ENCODE peak calls at places on chromosomes 16 and 17, in eight cellular contexts. R, T, A, I, J, F, H and D are unnamed samples.

GRCh38 chr16:67966549-67967182 is 1.8 kb downstream of the SLC12A4 start:
- DNase-seq in T (no peak), I (no peak), F (peak), J (no peak), H (no peak), R (peak), A (no peak), D (no peak)

GRCh38 chr17:40303009-40303657 is 5.8 kb upstream of the RARA start:
- DNase-seq in R (peak), I (no peak), J (peak), A (no peak), H (peak), T (no peak), F (peak), D (peak)

GRCh38 chr17:57892820-57893595 is 43.2 kb upstream of the MRPS23 start:
- DNase-seq in I (peak), R (peak), A (peak), T (peak), H (peak), F (peak), J (peak), D (peak)

GRCh38 chr17:40564195-40564882 is 933 bp downstream of the CCR7 start:
- DNase-seq in F (no peak), R (no peak), J (no peak), H (no peak), A (no peak), T (no peak), I (no peak), D (peak)

GRCh38 chr16:50367777-50368409 is 895 bp downstream of the BRD7 start:
- DNase-seq in J (no peak), I (no peak), H (no peak), R (no peak), F (no peak), T (no peak), A (no peak), D (no peak)

GRCh38 chr16:5504028-5504758 is 406.6 kb upstream of the EEF2KMT start:
- DNase-seq in F (no peak), H (no peak), I (peak), R (no peak), T (no peak), J (no peak), A (no peak), D (no peak)

GRCh38 chr16:85556456-85557082 is 56.6 kb upstream of the GSE1 start:
- DNase-seq in I (peak), F (no peak), T (no peak), H (peak), R (peak), A (peak), J (peak), D (no peak)

GRCh38 chr16:13554020-13554419 is 365.9 kb upstream of the ERCC4 start:
- DNase-seq in T (no peak), I (no peak), A (no peak), R (no peak), F (no peak), H (no peak), J (no peak), D (no peak)

GRCh38 chr17:19012171-19013080 is 7.9 kb upstream of the FAM83G start:
- DNase-seq in A (no peak), H (no peak), F (no peak), J (no peak), I (no peak), T (no peak), R (no peak), D (no peak)

GRCh38 chr16:58658796-58659211 is 25.8 kb downstream of the SLC38A7 start:
- DNase-seq in I (no peak), H (no peak), T (no peak), A (no peak), J (no peak), R (no peak), F (no peak), D (no peak)

GRCh38 chr17:17860761-17861107 is 23.9 kb upstream of the SREBF1 start:
- DNase-seq in A (no peak), R (no peak), F (no peak), J (no peak), I (no peak), T (no peak), H (no peak), D (no peak)

GRCh38 chr17:56305017-56305416 is 151.7 kb downstream of the ANKFN1 start:
- DNase-seq in R (no peak), F (no peak), A (no peak), I (no peak), H (no peak), T (no peak), J (no peak), D (no peak)

GRCh38 chr16:19005561-19006445 is 22.1 kb downstream of the TMC7 start:
- DNase-seq in R (peak), T (no peak), A (no peak), F (peak), H (no peak), J (peak), I (no peak), D (peak)

GRCh38 chr17:1039511-1040215 is 42.7 kb downstream of the TIMM22 start:
- DNase-seq in R (peak), A (no peak), F (no peak), I (peak), J (no peak), T (peak), H (peak), D (peak)

GRCh38 chr17:80259642-80260535 is 763 bp upstream of the RNF213 start:
- DNase-seq in A (peak), R (peak), I (peak), T (no peak), H (peak), F (peak), J (peak), D (peak)

GRCh38 chr17:42179911-42180410 is 981 bp downstream of the KCNH4 start:
- DNase-seq in F (peak), I (peak), T (no peak), A (peak), J (no peak), H (peak), R (peak), D (no peak)

GRCh38 chr17:45867702-45868101 is 23.0 kb downstream of the SPPL2C start:
- DNase-seq in A (no peak), R (no peak), F (peak), H (no peak), J (no peak), I (no peak), T (no peak), D (no peak)

GRCh38 chr17:46802831-46803230 is 15.7 kb downstream of the WNT3 start:
- DNase-seq in R (no peak), J (no peak), F (no peak), A (no peak), I (no peak), T (no peak), H (no peak), D (no peak)

GRCh38 chr17:42050360-42051012 is at the start of gene C17orf113:
- DNase-seq in T (peak), J (peak), I (peak), R (peak), H (peak), A (peak), F (peak), D (peak)

GRCh38 chr16:66952430-66953139 is 8.5 kb upstream of the CES3 start:
- DNase-seq in R (no peak), A (no peak), F (no peak), T (no peak), I (no peak), H (no peak), J (no peak), D (no peak)

GRCh38 chr16:89505204-89506112 is 2.7 kb upstream of the SPG7 start:
- DNase-seq in F (peak), T (peak), I (peak), A (peak), J (peak), R (peak), H (peak), D (peak)

GRCh38 chr17:68580236-68580903 is 20.8 kb downstream of the FAM20A start:
- DNase-seq in H (no peak), I (no peak), A (peak), F (peak), R (no peak), J (no peak), T (no peak), D (no peak)

GRCh38 chr17:41393294-41393693 is 4.1 kb downstream of the KRT31 start:
- DNase-seq in I (no peak), R (no peak), T (no peak), A (no peak), J (no peak), F (no peak), H (no peak), D (no peak)

GRCh38 chr16:65148804-65149203 is 26.9 kb upstream of the CDH11 start:
- DNase-seq in A (no peak), H (no peak), J (no peak), T (no peak), F (no peak), R (no peak), I (no peak), D (no peak)

GRCh38 chr17:37761065-37761464 is 16.2 kb upstream of the HNF1B start:
- DNase-seq in F (no peak), J (no peak), R (no peak), H (no peak), T (no peak), A (no peak), I (no peak), D (no peak)

GRCh38 chr16:68257251-68257905 is 6.9 kb upstream of the SLC7A6 start:
- DNase-seq in R (no peak), T (no peak), I (no peak), J (no peak), H (no peak), F (no peak), A (no peak), D (no peak)

GRCh38 chr16:57647136-57647875 is 18.9 kb downstream of the ADGRG1 start:
- DNase-seq in F (no peak), R (no peak), A (no peak), T (no peak), H (no peak), I (no peak), J (no peak), D (no peak)

GRCh38 chr16:10387378-10387681 is 1.5 kb downstream of the ATF7IP2 start:
- DNase-seq in R (no peak), H (no peak), I (no peak), J (no peak), F (no peak), T (no peak), A (no peak), D (no peak)
- H3K4me3 ChIP-seq in R (peak), H (no peak), I (no peak), J (peak), F (peak), T (no peak), A (no peak), D (no peak)

GRCh38 chr17:3754458-3755334 is 31.0 kb downstream of the HASPIN start:
- DNase-seq in T (peak), R (no peak), J (no peak), H (peak), I (peak), A (peak), F (no peak), D (peak)
- TF ChIP-seq POLR2A in T (no peak), R (no peak), J (no peak), H (peak), I (peak), A (no peak), F (no peak), D (no peak)

DNA sequence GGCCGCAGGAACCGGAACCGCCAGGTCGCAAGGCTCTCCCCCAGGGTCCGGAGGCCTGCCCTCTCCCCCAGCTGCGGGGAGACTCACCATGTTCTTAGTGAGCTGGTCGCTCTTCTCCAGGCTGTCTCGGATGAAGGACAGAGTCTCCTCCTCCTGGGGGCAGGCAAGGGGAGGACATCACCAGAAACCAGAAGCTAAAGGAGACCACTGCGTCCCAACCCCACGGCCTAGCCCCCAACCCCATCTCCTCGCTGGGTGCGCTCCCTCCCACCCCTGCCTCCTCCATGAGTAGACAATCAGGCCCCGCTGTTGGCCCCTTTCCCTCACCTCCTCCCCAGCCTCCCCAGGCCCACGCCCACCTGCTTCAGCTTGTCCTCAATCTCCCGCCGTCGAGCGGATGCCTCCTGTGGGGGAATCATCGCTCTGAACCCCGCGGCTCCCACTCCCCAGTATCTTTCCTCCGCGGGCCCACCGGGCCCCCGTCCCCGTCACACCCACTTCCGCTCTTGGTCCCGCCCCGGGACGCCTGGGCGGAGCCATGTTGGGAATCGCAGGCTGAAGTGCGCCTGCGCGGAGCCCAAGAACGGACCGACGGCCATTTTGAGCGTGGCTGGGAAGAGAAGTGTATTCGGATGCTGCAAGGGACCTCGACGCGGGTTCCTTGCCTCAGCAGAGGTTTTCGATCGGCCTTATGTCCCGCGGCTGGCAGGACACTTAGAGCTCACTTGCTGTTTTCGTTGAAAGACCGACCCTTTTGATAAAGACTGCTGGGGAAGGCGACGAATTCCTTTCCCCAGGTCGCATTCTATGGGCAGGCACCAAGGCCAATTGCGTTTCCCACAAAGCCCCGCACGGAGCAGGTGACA is at the start of gene EXOC7:
- DNase-seq in A (peak), T (peak), F (peak), J (peak), H (peak), R (peak), I (peak), D (peak)
- TF ChIP-seq CTCF in A (no peak), T (peak), F (no peak), J (no peak), H (no peak), R (peak), I (no peak), D (no peak)

DNA sequence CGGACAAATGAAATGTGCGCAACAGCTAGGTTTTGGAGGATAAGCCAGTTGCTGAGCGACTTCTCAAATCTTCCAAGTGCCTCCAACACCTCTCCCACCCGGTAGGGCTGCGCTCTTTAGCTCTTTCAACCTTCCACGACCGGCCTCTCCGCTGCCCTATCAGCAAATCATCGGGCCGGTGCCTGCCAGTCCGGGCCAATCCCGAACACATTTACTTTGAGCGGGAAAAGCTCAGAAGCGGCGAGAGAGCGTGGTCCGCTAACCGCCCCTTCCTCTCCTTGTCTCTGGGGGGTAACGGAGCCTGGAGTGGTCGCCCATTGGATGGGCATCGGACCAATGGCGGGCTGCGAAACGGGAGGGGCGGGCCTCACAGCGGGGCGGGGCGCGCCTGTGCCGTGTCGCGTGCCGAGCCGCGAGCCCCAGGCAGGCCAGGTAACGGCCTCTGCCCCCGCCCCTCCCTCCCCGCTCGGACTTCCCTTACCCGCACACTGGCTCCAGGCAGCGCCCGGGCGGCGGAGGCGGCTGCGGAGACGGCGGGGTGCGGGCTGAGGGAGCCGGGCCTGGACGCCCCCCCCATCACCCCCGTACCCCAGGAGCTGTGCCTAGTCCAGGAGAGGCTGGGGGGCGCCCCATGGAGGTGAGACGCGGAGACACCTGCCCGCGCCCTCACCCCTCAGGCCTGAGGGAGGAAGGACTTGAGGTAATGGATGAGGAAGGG is at the start of gene MEIOC:
- DNase-seq in H (no peak), R (no peak), I (no peak), A (no peak), T (no peak), J (peak), F (no peak), D (no peak)
- H3K4me3 ChIP-seq in H (no peak), R (peak), I (no peak), A (no peak), T (no peak), J (peak), F (no peak), D (no peak)

GRCh38 chr16:534089-534635 is 6.7 kb downstream of the CAPN15 start:
- DNase-seq in A (no peak), J (no peak), H (peak), T (no peak), F (no peak), I (no peak), R (no peak), D (no peak)

GRCh38 chr16:536746-537145 is 9.2 kb downstream of the CAPN15 start:
- DNase-seq in A (no peak), I (no peak), J (no peak), R (no peak), H (no peak), T (no peak), F (no peak), D (no peak)

GRCh38 chr16:535446-536405 is 8.2 kb downstream of the CAPN15 start:
- DNase-seq in T (no peak), A (no peak), I (no peak), F (no peak), J (peak), H (no peak), R (no peak), D (no peak)

GRCh38 chr16:533391-534088 is 6.0 kb downstream of the CAPN15 start:
- DNase-seq in A (peak), I (no peak), R (no peak), F (peak), H (peak), T (no peak), J (no peak), D (no peak)

GRCh38 chr16:534856-535445 is 7.4 kb downstream of the CAPN15 start:
- DNase-seq in H (no peak), I (no peak), J (no peak), F (no peak), T (no peak), R (no peak), A (no peak), D (no peak)
- TF ChIP-seq POLR2A in H (no peak), I (no peak), J (no peak), F (no peak), T (no peak), R (no peak), A (no peak), D (no peak)

DNA sequence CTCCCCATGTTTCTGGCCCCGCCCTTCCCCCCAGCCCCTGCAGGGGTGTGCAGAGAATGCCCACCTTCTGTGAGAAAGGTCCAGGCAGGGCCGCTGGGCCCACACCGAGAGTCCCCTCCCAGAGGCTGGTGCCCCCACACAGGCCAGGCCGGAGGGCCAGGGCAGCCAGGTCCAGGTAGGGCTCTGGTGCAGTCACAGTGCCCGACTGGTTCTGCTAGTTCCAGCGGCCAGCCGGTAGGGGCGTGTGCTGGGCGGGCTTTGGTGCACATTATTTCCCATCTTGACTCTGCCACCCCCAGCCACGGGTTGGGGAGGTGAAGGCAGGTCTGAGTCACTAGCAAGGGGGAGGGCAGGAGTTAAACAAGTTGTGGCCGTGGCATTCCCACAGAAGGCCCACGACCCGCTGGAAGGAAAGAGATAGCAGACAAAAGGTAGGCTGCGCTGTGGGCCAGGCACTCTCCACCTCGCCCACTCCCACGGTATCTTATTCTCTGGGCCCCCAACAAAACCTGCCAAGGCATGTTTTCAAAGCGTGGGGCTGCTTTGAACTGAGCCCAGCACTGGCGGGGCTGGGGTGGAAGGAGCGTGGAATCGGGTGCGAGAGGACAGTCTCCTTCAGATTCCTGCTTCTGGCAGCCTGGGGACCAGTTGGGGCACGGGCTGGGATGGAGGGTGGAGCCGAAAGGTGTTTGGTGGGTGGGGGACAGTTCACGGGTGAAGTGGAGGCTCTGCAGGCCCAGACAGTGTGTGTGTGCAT is 1.9 kb downstream of the EPN3 start:
- DNase-seq in A (no peak), J (peak), T (peak), I (peak), H (peak), R (no peak), F (no peak), D (peak)
- TF ChIP-seq CTCF in A (no peak), J (peak), T (peak), I (peak), H (peak), R (peak), F (peak), D (no peak)

GRCh38 chr17:2171725-2172446 is 117.0 kb downstream of the HIC1 start:
- DNase-seq in J (no peak), I (peak), H (peak), F (peak), A (peak), R (peak), T (peak), D (no peak)

GRCh38 chr17:2172447-2172938 is 117.6 kb downstream of the HIC1 start:
- DNase-seq in H (peak), J (no peak), R (no peak), T (no peak), I (no peak), F (no peak), A (no peak), D (no peak)

GRCh38 chr17:2174471-2175293 is 119.8 kb downstream of the HIC1 start:
- DNase-seq in T (no peak), I (peak), A (peak), F (peak), J (no peak), H (peak), R (peak), D (no peak)

GRCh38 chr17:2174048-2174447 is 119.1 kb downstream of the HIC1 start:
- DNase-seq in I (no peak), F (no peak), J (no peak), R (no peak), T (no peak), A (no peak), H (no peak), D (no peak)

GRCh38 chr17:2173005-2173404 is 118.1 kb downstream of the HIC1 start:
- DNase-seq in A (no peak), R (no peak), H (no peak), J (no peak), F (no peak), I (no peak), T (no peak), D (no peak)
- H3K4me3 ChIP-seq in A (no peak), R (no peak), H (no peak), J (no peak), F (no peak), I (no peak), T (no peak), D (no peak)

GRCh38 chr16:29862884-29863668 is at the start of gene CDIPT:
- DNase-seq in T (peak), A (peak), H (peak), F (peak), J (peak), I (peak), R (peak), D (peak)
- TF ChIP-seq POLR2A in T (no peak), A (no peak), H (peak), F (peak), J (peak), I (peak), R (no peak), D (no peak)